ENCODE peak calls at places on chromosomes 12 and 14, in ten cellular contexts. V is HTR-8/SVneo; C is putamen; F is H7; D is KBM-7; B is activated naive CD4-positive, alpha-beta T cell; E is NCI-H1092 treated with DMSO at 0.1 percent for 48 hours; N is DMS 273 treated with DMSO at 0.1 percent for 48 hours; X is NCI-H345; M is MCF 10A. R is an unnamed sample.

GRCh38 chr12:73726881-73727280 is 810.8 kb upstream of the ATXN7L3B start:
- DNase-seq in D (no peak), N (no peak), C (no peak), B (no peak), E (no peak), M (no peak), X (no peak), V (no peak), F (no peak), R (no peak)

GRCh38 chr12:114391088-114391487 is 14.9 kb downstream of the TBX5 start:
- DNase-seq in X (no peak), E (no peak), F (no peak), C (no peak), M (no peak), N (no peak), V (no peak), D (no peak), B (no peak), R (no peak)

GRCh38 chr12:70646850-70647249 is 9.6 kb upstream of the PTPRB start:
- DNase-seq in B (no peak), D (no peak), X (no peak), E (no peak), C (no peak), M (peak), N (no peak), F (no peak), V (no peak), R (no peak)

GRCh38 chr14:68039593-68039992 is 220.0 kb downstream of the RAD51B start:
- DNase-seq in N (no peak), V (no peak), M (no peak), C (no peak), D (no peak), F (no peak), B (no peak), E (no peak), X (no peak), R (no peak)

GRCh38 chr12:47078733-47079364 is 572 bp upstream of the PCED1B start:
- DNase-seq in C (no peak), M (peak), N (no peak), X (peak), D (peak), F (peak), E (peak), B (no peak), V (no peak), R (peak)

GRCh38 chr12:14239350-14239934 is 126.0 kb upstream of the ATF7IP start:
- DNase-seq in D (peak), F (peak), C (no peak), E (no peak), N (no peak), B (no peak), X (no peak), V (no peak), M (no peak), R (no peak)

GRCh38 chr14:76501156-76501555 is 125.2 kb downstream of the ESRRB start:
- DNase-seq in F (no peak), D (no peak), B (no peak), C (no peak), E (no peak), X (no peak), N (no peak), M (no peak), V (no peak), R (peak)

GRCh38 chr12:103997277-103997900 is 31.7 kb downstream of the TDG start:
- DNase-seq in B (no peak), X (no peak), M (no peak), E (no peak), F (no peak), V (no peak), D (no peak), C (no peak), N (no peak), R (no peak)

GRCh38 chr12:122437656-122438121 is 15.2 kb upstream of the CLIP1 start:
- DNase-seq in V (no peak), B (no peak), M (peak), X (no peak), C (no peak), D (no peak), E (peak), N (peak), F (no peak), R (no peak)

GRCh38 chr12:1912580-1913376 is 5.7 kb downstream of the CACNA2D4 start:
- DNase-seq in E (no peak), V (peak), X (no peak), M (peak), D (no peak), N (no peak), F (peak), B (no peak), C (no peak), R (peak)

GRCh38 chr12:132026061-132026795 is 76.5 kb downstream of the EP400 start:
- DNase-seq in M (no peak), C (no peak), E (no peak), F (no peak), N (no peak), B (no peak), X (no peak), D (no peak), V (no peak), R (peak)

GRCh38 chr12:32211769-32212156 is 105.1 kb downstream of the BICD1 start:
- DNase-seq in V (no peak), F (no peak), E (peak), D (no peak), N (no peak), X (no peak), C (no peak), B (no peak), M (no peak), R (no peak)

GRCh38 chr12:53058674-53059433 is 9.0 kb downstream of the TNS2 start:
- DNase-seq in M (no peak), E (no peak), X (no peak), C (no peak), D (no peak), F (peak), N (no peak), B (no peak), V (no peak), R (peak)

GRCh38 chr12:70534466-70534865 is 102.8 kb downstream of the PTPRB start:
- DNase-seq in V (no peak), M (no peak), N (no peak), F (no peak), C (no peak), B (no peak), D (no peak), X (no peak), E (no peak), R (no peak)

GRCh38 chr12:77337327-77337726 is 272.0 kb upstream of the E2F7 start:
- DNase-seq in C (no peak), X (no peak), D (no peak), F (no peak), N (no peak), B (no peak), V (no peak), M (peak), E (no peak), R (no peak)

GRCh38 chr12:69897744-69898143 is 72.7 kb downstream of the MYRFL start:
- DNase-seq in N (no peak), F (peak), E (no peak), V (no peak), M (peak), X (no peak), D (no peak), B (no peak), C (peak), R (no peak)

GRCh38 chr12:53481957-53482586 is 17.2 kb downstream of the MAP3K12 start:
- DNase-seq in B (no peak), N (no peak), M (no peak), X (no peak), E (no peak), V (no peak), F (peak), D (peak), C (no peak), R (no peak)

GRCh38 chr14:103130017-103130764 is 6.9 kb downstream of the TNFAIP2 start:
- DNase-seq in D (no peak), F (peak), E (no peak), N (no peak), V (no peak), M (no peak), C (no peak), X (no peak), B (no peak), R (no peak)

GRCh38 chr12:116885496-116885895 is 4.3 kb upstream of the HRK start:
- DNase-seq in E (no peak), V (no peak), N (no peak), B (no peak), M (no peak), F (no peak), D (peak), X (no peak), C (no peak), R (no peak)

GRCh38 chr12:93571854-93572711 is at the start of gene SOCS2:
- DNase-seq in C (no peak), X (peak), V (no peak), M (peak), F (peak), E (no peak), B (no peak), N (no peak), D (peak), R (peak)

GRCh38 chr12:66290716-66291200 is 11.5 kb upstream of the HELB start:
- DNase-seq in F (no peak), C (no peak), V (no peak), D (no peak), E (no peak), B (no peak), M (no peak), X (no peak), N (no peak), R (peak)

GRCh38 chr12:89469361-89469760 is 55.2 kb downstream of the GALNT4 start:
- DNase-seq in B (no peak), F (no peak), C (no peak), V (no peak), X (no peak), N (no peak), E (no peak), M (peak), D (no peak), R (no peak)

GRCh38 chr14:22084393-22085281 is 411.0 kb upstream of the OR4E1 start:
- DNase-seq in X (peak), M (peak), D (peak), F (peak), N (no peak), E (peak), V (peak), B (no peak), C (peak), R (no peak)

GRCh38 chr12:2319747-2320146 is 267.0 kb downstream of the CACNA1C start:
- DNase-seq in V (peak), B (no peak), N (no peak), D (no peak), E (no peak), F (peak), C (no peak), M (no peak), X (no peak), R (no peak)

GRCh38 chr14:52850520-52850919 is 59.1 kb upstream of the GNPNAT1 start:
- DNase-seq in N (no peak), B (no peak), X (no peak), E (no peak), D (no peak), C (no peak), V (no peak), F (no peak), M (no peak), R (no peak)

GRCh38 chr14:100149789-100150611 is 9.4 kb downstream of the DEGS2 start:
- DNase-seq in F (peak), V (no peak), E (peak), C (no peak), B (no peak), D (no peak), X (no peak), M (peak), N (no peak), R (no peak)

R was measured in activated effector memory CD4-positive, alpha-beta T cell treated with anti-CD3 and anti-CD28 coated beads, Interleukin-2, amount 50 U/mL, for 16 hours.